ENCODE peak calls at places on chromosome 22, in ten cellular contexts. U is stimulated activated CD4-positive, alpha-beta T cell treated with anti-CD3 and anti-CD28 coated beads, Interleukin-4, amount 100 ng/mL, for 1 hour; X is CD4-positive, alpha-beta T cell; Y is nephron progenitor cell; G is midbrain; R is HT1080; D is endothelial cell; E is posterior cingulate gyrus; S is NCI-H510A; P is NCI-H2227 treated with DMSO at 0.1 percent for 48 hours. L is an unnamed sample.

GRCh38 chr22:46465348-46465725 is 72.1 kb downstream of the CELSR1 start:
- DNase-seq in U (no peak), X (no peak), Y (no peak), G (no peak), R (no peak), D (no peak), E (no peak), S (no peak), P (no peak), L (no peak)

GRCh38 chr22:50473088-50473487 is 1.7 kb downstream of the SBF1 start:
- DNase-seq in U (peak; percentile 43), X (peak; percentile 46), Y (no peak), G (no peak), R (no peak), D (no peak), E (no peak), S (no peak), P (no peak), L (no peak)

GRCh38 chr22:32602154-32602553 is 127.5 kb downstream of the FBXO7 start:
- DNase-seq in U (no peak), X (no peak), Y (no peak), G (no peak), R (no peak), D (no peak), E (no peak), S (no peak), P (no peak), L (no peak)

GRCh38 chr22:32788884-32789624 is 12.5 kb upstream of the TIMP3 start:
- DNase-seq in U (no peak), X (no peak), Y (no peak), G (no peak), R (no peak), D (no peak), E (no peak), S (no peak), P (no peak), L (no peak)

GRCh38 chr22:49999063-49999900 is 13.3 kb downstream of the IL17REL start:
- DNase-seq in U (peak; percentile 32), X (no peak), Y (peak; percentile 81), G (no peak), R (no peak), D (peak; percentile 65), E (no peak), S (no peak), P (no peak), L (no peak)

GRCh38 chr22:49350441-49351121 is 477.1 kb downstream of the BRD1 start:
- DNase-seq in U (no peak), X (no peak), Y (no peak), G (no peak), R (no peak), D (no peak), E (no peak), S (no peak), P (no peak), L (no peak)

GRCh38 chr22:35230417-35230816 is 26.9 kb upstream of the HMGXB4 start:
- DNase-seq in U (no peak), X (no peak), Y (no peak), G (no peak), R (peak; percentile 10), D (no peak), E (no peak), S (no peak), P (no peak), L (no peak)

GRCh38 chr22:32518848-32519247 is 44.2 kb downstream of the FBXO7 start:
- DNase-seq in U (no peak), X (no peak), Y (no peak), G (no peak), R (no peak), D (no peak), E (no peak), S (no peak), P (no peak), L (no peak)

GRCh38 chr22:21755855-21756284 is 20.3 kb upstream of the YPEL1 start:
- DNase-seq in U (no peak), X (no peak), Y (no peak), G (no peak), R (peak; percentile 82), D (no peak), E (no peak), S (no peak), P (peak; percentile 22), L (no peak)

GRCh38 chr22:24482586-24482985 is 12.5 kb upstream of the UPB1 start:
- DNase-seq in U (no peak), X (no peak), Y (no peak), G (no peak), R (peak; percentile 76), D (no peak), E (no peak), S (no peak), P (peak; percentile 59), L (no peak)

GRCh38 chr22:42170946-42171345 is 40.3 kb upstream of the CYP2D6 start:
- DNase-seq in U (no peak), X (no peak), Y (no peak), G (no peak), R (no peak), D (no peak), E (no peak), S (no peak), P (no peak), L (no peak)

GRCh38 chr22:38079804-38080203 is 4.2 kb downstream of the SLC16A8 start:
- DNase-seq in U (no peak), X (no peak), Y (no peak), G (no peak), R (no peak), D (no peak), E (no peak), S (no peak), P (no peak), L (no peak)

GRCh38 chr22:20783844-20784723 is 10.2 kb downstream of the SERPIND1 start:
- DNase-seq in U (peak; percentile 18), X (peak; percentile 13), Y (peak; percentile 33), G (peak; percentile 50), R (peak; percentile 82), D (peak; percentile 51), E (no peak), S (no peak), P (no peak), L (peak; percentile 44)